ENCODE peak calls at places on chromosomes 12 and 14, in four cellular contexts. P is GM10248, B is NCI-H2171, D is stromal cell of bone marrow. N is an unnamed sample.

GRCh38 chr14:63727231-63727735 is 582 bp downstream of the SGPP1 start:
- DNase-seq in B (peak), D (peak), P (peak), N (peak)

GRCh38 chr12:57841445-57841844 is 5.1 kb downstream of the CTDSP2 start:
- DNase-seq in B (no peak), D (no peak), P (no peak), N (no peak)

GRCh38 chr12:105385141-105385540 is 54.6 kb downstream of the C12orf75 start:
- DNase-seq in B (no peak), D (no peak), P (no peak), N (peak)

GRCh38 chr14:95396221-95396620 is 76.5 kb upstream of the CLMN start:
- DNase-seq in B (no peak), P (no peak), D (no peak), N (no peak)

GRCh38 chr14:59897757-59898383 is 22.1 kb upstream of the LRRC9 start:
- DNase-seq in P (peak), B (peak), D (no peak), N (no peak)

GRCh38 chr12:47988073-47989022 is 15.9 kb downstream of the COL2A1 start:
- DNase-seq in P (no peak), B (peak), D (no peak), N (no peak)

GRCh38 chr14:89387922-89388685 is 28.9 kb downstream of the FOXN3 start:
- DNase-seq in B (no peak), P (no peak), D (no peak), N (no peak)

GRCh38 chr14:20332946-20333782 is at the start of gene CCNB1IP1:
- DNase-seq in D (peak), B (peak), P (peak), N (peak)

GRCh38 chr14:70709726-70710382 is 68.1 kb downstream of the TTC9 start:
- DNase-seq in D (no peak), B (no peak), P (no peak), N (no peak)

GRCh38 chr14:39228509-39229221 is 5.0 kb upstream of the MIA2 start:
- DNase-seq in P (no peak), B (no peak), D (no peak), N (no peak)

GRCh38 chr12:76888775-76889174 is 10.0 kb upstream of the CSRP2 start:
- DNase-seq in P (no peak), B (no peak), D (no peak), N (no peak)

GRCh38 chr12:119176267-119177055 is 2.3 kb upstream of the HSPB8 start:
- DNase-seq in D (peak), B (peak), P (no peak), N (peak)

GRCh38 chr12:117900561-117900960 is 68.2 kb downstream of the KSR2 start:
- DNase-seq in D (no peak), B (no peak), P (no peak), N (no peak)

GRCh38 chr14:92368001-92368400 is 45.0 kb downstream of the SLC24A4 start:
- DNase-seq in B (no peak), D (no peak), P (no peak), N (no peak)

GRCh38 chr12:117162649-117163048 is 27.6 kb downstream of the FBXO21 start:
- DNase-seq in P (no peak), B (no peak), D (no peak), N (no peak)

GRCh38 chr12:106585237-106585834 is 2.5 kb downstream of the RFX4 start:
- DNase-seq in B (no peak), P (no peak), D (no peak), N (no peak)

GRCh38 chr12:43957732-43958131 is 121.9 kb downstream of the TMEM117 start:
- DNase-seq in B (peak), D (peak), P (peak), N (peak)

GRCh38 chr12:106226884-106227640 is 20.8 kb downstream of the CKAP4 start:
- DNase-seq in D (no peak), P (peak), B (peak), N (no peak)

GRCh38 chr14:97029800-97030199 is 232.6 kb downstream of the VRK1 start:
- DNase-seq in B (no peak), P (no peak), D (no peak), N (no peak)